ENCODE peak calls at places on chromosomes 16 and 17, in ten cellular contexts. M is heart left ventricle; R is astrocyte of the hippocampus; C is stimulated activated effector memory CD8-positive, alpha-beta T cell treated with anti-CD3 and anti-CD28 coated beads, Interleukin-12 subunit alpha, Interleukin-12 subunit beta, amount 100 ng/mL, for 72 hours; G is HT1080; Y is SK-MEL-5; D is anterior cingulate cortex; X is esophagus muscularis mucosa; Q is kidney tubule cell; Z is NCI-H1092. K is an unnamed sample.

GRCh38 chr17:63293310-63293709 is 152.8 kb downstream of the CYB561 start:
- DNase-seq in C (no peak), G (peak), R (peak), M (no peak), Y (peak), Q (peak), Z (no peak), D (no peak), X (no peak), K (no peak)

GRCh38 chr17:19867654-19868395 is at the start of gene ULK2:
- DNase-seq in Z (peak), Y (no peak), X (no peak), G (peak), D (no peak), R (peak), C (peak), M (peak), Q (peak), K (peak)

GRCh38 chr17:65181237-65182061 is 44.3 kb downstream of the RGS9 start:
- DNase-seq in M (no peak), Y (no peak), R (no peak), D (no peak), X (no peak), Z (no peak), C (peak), G (no peak), Q (no peak), K (no peak)

GRCh38 chr17:78013683-78014467 is 55.4 kb downstream of the TNRC6C start:
- DNase-seq in G (peak), Z (peak), R (peak), M (peak), D (no peak), X (no peak), Q (peak), C (peak), Y (peak), K (peak)

GRCh38 chr17:77131919-77132318 is 8.8 kb upstream of the SEC14L1 start:
- DNase-seq in D (no peak), X (no peak), G (no peak), Z (no peak), Y (no peak), R (no peak), C (no peak), M (no peak), Q (no peak), K (no peak)

GRCh38 chr16:78094166-78094565 is 5.3 kb upstream of the WWOX start:
- DNase-seq in Z (no peak), R (peak), X (no peak), D (no peak), Q (no peak), M (no peak), C (no peak), G (no peak), Y (peak), K (no peak)

GRCh38 chr17:12789976-12790805 is 893 bp downstream of the ARHGAP44 start:
- DNase-seq in R (peak), Y (no peak), Z (no peak), M (no peak), D (no peak), X (no peak), C (no peak), Q (peak), G (no peak), K (no peak)

GRCh38 chr17:40915199-40915661 is 22.2 kb downstream of the KRT23 start:
- DNase-seq in M (no peak), R (peak), X (no peak), Z (no peak), C (no peak), Y (no peak), Q (peak), G (peak), D (no peak), K (no peak)

GRCh38 chr16:84196727-84197486 is 6.0 kb downstream of the ADAD2 start:
- DNase-seq in X (no peak), C (no peak), D (no peak), Y (no peak), Z (no peak), G (no peak), R (no peak), Q (no peak), M (no peak), K (no peak)

GRCh38 chr17:74443516-74444296 is 11.8 kb downstream of the GPRC5C start:
- DNase-seq in M (no peak), Q (no peak), X (no peak), R (no peak), D (no peak), Y (no peak), G (no peak), Z (no peak), C (no peak), K (no peak)

GRCh38 chr16:55552621-55553020 is 13.9 kb upstream of the CAPNS2 start:
- DNase-seq in Z (no peak), R (peak), C (no peak), D (no peak), X (no peak), G (peak), Q (peak), M (no peak), Y (no peak), K (no peak)

GRCh38 chr17:27384261-27384701 is 72.0 kb upstream of the KSR1 start:
- DNase-seq in Q (peak), M (peak), D (peak), Z (peak), G (peak), C (no peak), R (peak), X (no peak), Y (peak), K (peak)

GRCh38 chr16:27365142-27366089 is 36.6 kb upstream of the IL21R start:
- DNase-seq in C (no peak), Z (no peak), G (peak), X (no peak), Y (no peak), R (peak), Q (peak), D (no peak), M (no peak), K (no peak)

GRCh38 chr17:57823469-57824401 is 26.1 kb downstream of the MRPS23 start:
- DNase-seq in D (no peak), Q (peak), Z (peak), C (no peak), R (peak), Y (no peak), M (no peak), X (no peak), G (no peak), K (no peak)

GRCh38 chr17:61816538-61816937 is 46.8 kb downstream of the BRIP1 start:
- DNase-seq in R (no peak), G (peak), M (no peak), D (no peak), Y (no peak), C (no peak), Q (no peak), X (no peak), Z (no peak), K (no peak)

GRCh38 chr17:34135841-34136240 is 119.2 kb upstream of the CCL2 start:
- DNase-seq in Y (no peak), G (no peak), R (no peak), C (no peak), M (no peak), D (no peak), X (no peak), Z (no peak), Q (no peak), K (no peak)

GRCh38 chr17:10077561-10078299 is 120.7 kb downstream of the GAS7 start:
- DNase-seq in Q (no peak), D (no peak), R (no peak), C (no peak), Z (no peak), G (no peak), M (no peak), X (no peak), Y (no peak), K (no peak)

GRCh38 chr17:42039794-42040763 is 10.3 kb downstream of the C17orf113 start:
- DNase-seq in Z (no peak), X (no peak), Y (no peak), G (no peak), R (peak), Q (no peak), D (no peak), M (no peak), C (no peak), K (no peak)

GRCh38 chr17:50425001-50425681 is 877 bp upstream of the ACSF2 start:
- DNase-seq in Q (no peak), Y (no peak), Z (no peak), C (no peak), D (no peak), R (no peak), G (no peak), M (no peak), X (no peak), K (no peak)

GRCh38 chr16:50547340-50547865 is 793 bp upstream of the NKD1 start:
- DNase-seq in M (peak), R (peak), X (no peak), C (peak), Q (peak), Z (no peak), Y (peak), D (no peak), G (no peak), K (no peak)

GRCh38 chr16:87487361-87487924 is 5.4 kb downstream of the ZCCHC14 start:
- DNase-seq in C (no peak), D (no peak), G (no peak), M (no peak), Q (peak), X (no peak), Z (no peak), Y (no peak), R (no peak), K (no peak)

GRCh38 chr16:3096362-3096761 is 2.7 kb downstream of the ZSCAN10 start:
- DNase-seq in C (no peak), M (no peak), G (no peak), R (no peak), Z (no peak), Y (no peak), X (no peak), Q (no peak), D (no peak), K (no peak)

GRCh38 chr16:57186630-57187507 is 740 bp downstream of the RSPRY1 start:
- DNase-seq in M (peak), Z (no peak), D (no peak), Q (peak), Y (no peak), C (no peak), R (peak), X (no peak), G (peak), K (no peak)

GRCh38 chr17:64653325-64653984 is 8.7 kb downstream of the SMURF2 start:
- DNase-seq in M (no peak), G (no peak), Y (no peak), Z (no peak), X (no peak), C (no peak), R (peak), Q (no peak), D (no peak), K (no peak)

GRCh38 chr17:66635646-66636045 is 199.3 kb upstream of the CACNG5 start:
- DNase-seq in Y (no peak), X (no peak), Z (no peak), C (no peak), Q (no peak), R (no peak), G (no peak), M (no peak), D (no peak), K (no peak)

GRCh38 chr16:81263470-81264200 is 25.1 kb downstream of the BCO1 start:
- DNase-seq in X (no peak), R (peak), Y (no peak), Q (no peak), G (no peak), D (no peak), Z (no peak), M (no peak), C (no peak), K (no peak)

GRCh38 chr17:18065546-18065945 is 22.2 kb upstream of the DRG2 start:
- DNase-seq in Q (no peak), Y (no peak), Z (no peak), G (no peak), R (no peak), M (no peak), C (no peak), D (no peak), X (no peak), K (no peak)

GRCh38 chr17:57783338-57783742 is 38.2 kb upstream of the CCDC182 start:
- DNase-seq in C (peak), R (peak), Q (peak), Z (peak), Y (peak), D (no peak), M (peak), X (no peak), G (peak), K (no peak)

GRCh38 chr17:41734139-41734948 is at the start of gene HAP1:
- DNase-seq in M (peak), Q (peak), Y (peak), G (no peak), X (no peak), R (peak), Z (no peak), C (no peak), D (no peak), K (no peak)

GRCh38 chr16:28923652-28924398 is 1.2 kb downstream of the RABEP2 start:
- DNase-seq in Y (no peak), D (no peak), X (no peak), G (no peak), R (no peak), M (no peak), Z (no peak), Q (peak), C (no peak), K (no peak)